ENCODE peak calls at places on chromosomes 7 and 10, in six cellular contexts. N is A549; Q is naive thymus-derived CD4-positive, alpha-beta T cell; B is GM04504; P is AG20443; U is stimulated activated CD4-positive, alpha-beta T cell treated with anti-CD3 and anti-CD28 coated beads, TNF-alpha, amount 100 ng/mL, for 24 hours. A is an unnamed sample.

GRCh38 chr7:141073173-141073640 is 657 bp upstream of the TMEM178B start:
- DNase-seq in B (no peak), P (peak), U (no peak), Q (no peak), N (peak), A (no peak)

GRCh38 chr7:68381731-68382130 is 1216.5 kb upstream of the AUTS2 start:
- DNase-seq in N (no peak), Q (no peak), P (no peak), U (no peak), B (no peak), A (no peak)

GRCh38 chr10:34993782-34994181 is 96.4 kb downstream of the CUL2 start:
- DNase-seq in N (no peak), P (no peak), Q (no peak), U (no peak), B (no peak), A (no peak)

GRCh38 chr10:4807803-4808507 is 18.1 kb upstream of the AKR1E2 start:
- DNase-seq in P (peak), B (peak), Q (no peak), N (peak), U (no peak), A (no peak)

GRCh38 chr10:70551971-70552422 is 50.5 kb downstream of the PRF1 start:
- DNase-seq in B (peak), U (no peak), Q (no peak), N (no peak), P (peak), A (no peak)

GRCh38 chr10:88386878-88387773 is 196.0 kb downstream of the RNLS start:
- DNase-seq in P (peak), U (no peak), B (peak), Q (peak), N (peak), A (peak)

GRCh38 chr10:29658984-29659769 is 24.4 kb upstream of the SVIL start:
- DNase-seq in B (peak), P (peak), Q (peak), U (peak), N (peak), A (peak)

GRCh38 chr7:81500631-81501030 is 269.2 kb downstream of the HGF start:
- DNase-seq in U (no peak), N (no peak), P (no peak), Q (no peak), B (no peak), A (no peak)

GRCh38 chr10:128879441-128880175 is 587.4 kb upstream of the MGMT start:
- DNase-seq in Q (no peak), N (no peak), B (no peak), U (no peak), P (no peak), A (no peak)

A was measured in HCT116.